ENCODE peak calls at places on chromosomes 3 and 15, in eight cellular contexts. M, C, F, W, T, R, Z and J are unnamed samples.

GRCh38 chr15:89090791-89091666 is 2.8 kb downstream of the ABHD2 start:
- DNase-seq in Z (peak; percentile 85), F (peak; percentile 79), R (peak; percentile 73), M (peak; percentile 91), T (peak; percentile 80), W (no peak), C (peak; percentile 27), J (peak; percentile 86)

GRCh38 chr15:40854161-40854560 is 10.3 kb downstream of the SPINT1 start:
- DNase-seq in C (no peak), W (no peak), R (no peak), M (no peak), F (no peak), T (no peak), Z (no peak), J (no peak)

GRCh38 chr3:64945171-64945684 is 257.4 kb upstream of the ADAMTS9 start:
- DNase-seq in M (no peak), T (peak; percentile 29), C (no peak), Z (peak; percentile 24), W (peak; percentile 87), F (peak; percentile 70), R (no peak), J (no peak)

GRCh38 chr3:112467584-112467983 is 31.7 kb downstream of the BTLA start:
- DNase-seq in F (no peak), Z (no peak), C (no peak), W (no peak), T (no peak), M (no peak), R (no peak), J (no peak)

GRCh38 chr15:59300618-59301139 is 72.0 kb downstream of the MYO1E start:
- DNase-seq in T (peak; percentile 58), W (no peak), Z (peak; percentile 60), M (peak; percentile 31), F (peak; percentile 43), C (no peak), R (no peak), J (no peak)

GRCh38 chr3:194598771-194599557 is 34.3 kb downstream of the TMEM44 start:
- DNase-seq in T (peak; percentile 98), R (no peak), M (no peak), C (no peak), W (no peak), Z (no peak), F (no peak), J (no peak)

GRCh38 chr3:63242124-63242523 is 36.0 kb upstream of the SYNPR start:
- DNase-seq in C (no peak), W (no peak), M (no peak), F (no peak), T (no peak), Z (no peak), R (no peak), J (no peak)

GRCh38 chr3:8452112-8452511 is 49.5 kb upstream of the LMCD1 start:
- DNase-seq in F (no peak), C (no peak), T (no peak), R (no peak), Z (no peak), M (no peak), W (no peak), J (no peak)

GRCh38 chr3:179658584-179658983 is 5.7 kb downstream of the USP13 start:
- DNase-seq in T (no peak), Z (no peak), W (no peak), C (no peak), F (no peak), M (no peak), R (no peak), J (no peak)

GRCh38 chr3:23650371-23651140 is 155.2 kb upstream of the UBE2E1 start:
- DNase-seq in R (no peak), C (no peak), T (peak; percentile 71), M (no peak), F (no peak), W (no peak), Z (no peak), J (no peak)

GRCh38 chr3:129025108-129025507 is 24.0 kb downstream of the EFCC1 start:
- DNase-seq in Z (no peak), R (no peak), C (no peak), F (no peak), T (no peak), W (no peak), M (no peak), J (no peak)

GRCh38 chr15:30990036-30990435 is 1.4 kb downstream of the MTMR10 start:
- DNase-seq in T (no peak), F (no peak), Z (no peak), W (no peak), M (no peak), R (peak; percentile 36), C (no peak), J (no peak)

GRCh38 chr3:189622629-189623028 is 8.6 kb upstream of the TP63 start:
- DNase-seq in Z (no peak), C (no peak), W (no peak), T (no peak), M (no peak), F (no peak), R (no peak), J (no peak)

GRCh38 chr3:16134173-16134928 is 40.1 kb upstream of the GALNT15 start:
- DNase-seq in Z (no peak), R (no peak), C (no peak), W (no peak), F (no peak), M (no peak), T (peak; percentile 47), J (no peak)

GRCh38 chr3:190941694-190942280 is 79.3 kb upstream of the GMNC start:
- DNase-seq in C (peak; percentile 35), F (no peak), R (no peak), Z (no peak), T (no peak), W (peak; percentile 51), M (no peak), J (no peak)

GRCh38 chr3:149162007-149162406 is 32.6 kb downstream of the HPS3 start:
- DNase-seq in Z (no peak), R (no peak), F (no peak), C (no peak), M (no peak), T (peak; percentile 48), W (no peak), J (no peak)

GRCh38 chr3:43995078-43995928 is 246.4 kb upstream of the TOPAZ1 start:
- DNase-seq in T (peak; percentile 19), C (peak; percentile 67), F (no peak), M (no peak), R (peak; percentile 67), Z (no peak), W (peak; percentile 77), J (no peak)

GRCh38 chr3:164458986-164459385 is 619.3 kb downstream of the SI start:
- DNase-seq in R (no peak), W (no peak), C (no peak), F (no peak), T (peak; percentile 0), M (no peak), Z (no peak), J (no peak)

GRCh38 chr15:31300981-31301686 is 25.5 kb upstream of the KLF13 start:
- DNase-seq in W (no peak), Z (peak; percentile 59), F (no peak), C (peak; percentile 89), R (no peak), M (no peak), T (no peak), J (peak; percentile 24)

GRCh38 chr3:78398401-78398800 is 1358.5 kb downstream of the ROBO2 start:
- DNase-seq in W (no peak), F (no peak), M (no peak), T (no peak), Z (no peak), C (no peak), R (no peak), J (no peak)

GRCh38 chr3:147582642-147583041 is 173.5 kb downstream of the ZIC1 start:
- DNase-seq in T (no peak), F (no peak), R (no peak), M (no peak), Z (no peak), C (no peak), W (no peak), J (no peak)

GRCh38 chr15:67050522-67051087 is 14.8 kb upstream of the SMAD3 start:
- DNase-seq in C (no peak), F (peak; percentile 58), R (peak; percentile 27), M (no peak), Z (no peak), T (no peak), W (no peak), J (no peak)

GRCh38 chr15:67048281-67049279 is 16.8 kb upstream of the SMAD3 start:
- DNase-seq in M (peak; percentile 83), F (peak; percentile 44), C (no peak), Z (peak; percentile 40), W (no peak), R (no peak), T (peak; percentile 93), J (peak; percentile 64)

GRCh38 chr15:67051088-67051659 is 14.2 kb upstream of the SMAD3 start:
- DNase-seq in C (no peak), F (peak; percentile 37), R (no peak), M (no peak), W (no peak), Z (no peak), T (no peak), J (no peak)

GRCh38 chr15:67050062-67050461 is 15.3 kb upstream of the SMAD3 start:
- DNase-seq in F (peak; percentile 38), C (no peak), W (no peak), T (peak; percentile 77), R (no peak), M (no peak), Z (no peak), J (no peak)

GRCh38 chr15:67049351-67050044 is 15.9 kb upstream of the SMAD3 start:
- DNase-seq in Z (no peak), W (no peak), M (no peak), C (no peak), F (no peak), R (no peak), T (peak; percentile 58), J (no peak)
- TF ChIP-seq CTCF in Z (no peak), W (no peak), M (no peak), C (no peak), F (no peak), R (no peak), T (no peak), J (no peak)

GRCh38 chr3:97687734-97688133 is 76.8 kb upstream of the ARL6 start:
- DNase-seq in F (no peak), W (no peak), T (no peak), M (no peak), C (no peak), R (no peak), Z (no peak), J (no peak)
- TF ChIP-seq CTCF in F (no peak), W (no peak), T (no peak), M (no peak), C (no peak), R (no peak), Z (no peak), J (no peak)

GRCh38 chr3:115602194-115602593 is 21.1 kb upstream of the GAP43 start:
- DNase-seq in M (no peak), F (no peak), C (no peak), R (no peak), W (no peak), T (no peak), Z (no peak), J (no peak)
- TF ChIP-seq CTCF in M (no peak), F (no peak), C (no peak), R (no peak), W (no peak), T (no peak), Z (no peak), J (no peak)

DNA sequence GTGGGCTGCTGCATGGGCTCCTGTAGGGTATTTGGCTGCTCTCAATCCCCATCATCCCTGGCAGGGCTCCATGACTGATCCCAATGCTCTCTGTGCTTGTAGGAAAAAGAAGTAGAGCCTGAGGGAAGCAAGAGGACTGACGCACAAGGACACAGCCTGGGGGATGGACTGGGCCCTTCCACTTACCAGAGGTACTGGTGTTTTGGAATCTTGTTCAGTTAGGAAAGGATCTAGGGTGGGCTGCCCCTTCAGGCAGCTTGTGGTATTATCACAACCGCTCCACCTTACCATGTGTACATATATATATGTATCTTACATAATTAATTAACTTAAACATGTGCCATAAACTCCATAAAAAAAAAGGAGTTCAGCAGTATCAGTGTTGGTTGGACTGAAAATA is 1.3 kb downstream of the SLC28A2 start:
- DNase-seq in F (no peak), R (peak; percentile 2), Z (no peak), C (no peak), T (no peak), M (no peak), W (peak; percentile 21), J (no peak)
- TF ChIP-seq CTCF in F (no peak), R (peak; percentile 30), Z (peak; percentile 16), C (peak; percentile 49), T (peak; percentile 31), M (no peak), W (peak; percentile 58), J (peak; percentile 15)